ENCODE peak calls at places on chromosomes 3 and 15, in ten cellular contexts. J is body of pancreas, V is cardiac fibroblast, I is GM23248, G is psoas muscle, P is NB4, M is colonic mucosa, F is BJ, H is IMR-90, S is Panc1. U is an unnamed sample.
A peak's percentile ranks its signal among the peaks of the same experiment; 100 is the strongest.

GRCh38 chr3:125435231-125435630 is 60.1 kb upstream of the ZNF148 start:
- DNase-seq in J (no peak), V (no peak), I (peak; percentile 14), G (no peak), P (no peak), M (no peak), F (no peak), H (no peak), S (no peak), U (no peak)

GRCh38 chr15:44261007-44261706 is 27.4 kb upstream of the GOLM2 start:
- DNase-seq in J (no peak), V (no peak), I (no peak), G (no peak), P (no peak), M (no peak), F (no peak), H (no peak), S (no peak), U (no peak)

GRCh38 chr3:96354742-96355141 is 459.7 kb upstream of the EPHA6 start:
- DNase-seq in J (no peak), V (no peak), I (no peak), G (no peak), P (no peak), M (no peak), F (no peak), H (no peak), S (no peak), U (no peak)

GRCh38 chr15:48962662-48963523 is 826 bp downstream of the SHC4 start:
- DNase-seq in J (peak; percentile 37), V (peak; percentile 56), I (peak; percentile 83), G (peak; percentile 52), P (peak; percentile 18), M (no peak), F (no peak), H (peak; percentile 61), S (no peak), U (no peak)

GRCh38 chr15:86611392-86612040 is 531.8 kb downstream of the AGBL1 start:
- DNase-seq in J (no peak), V (peak; percentile 2), I (no peak), G (no peak), P (peak; percentile 49), M (no peak), F (no peak), H (no peak), S (peak; percentile 71), U (no peak)

GRCh38 chr15:84552896-84553295 is 47.9 kb upstream of the ZSCAN2 start:
- DNase-seq in J (no peak), V (no peak), I (peak; percentile 79), G (no peak), P (no peak), M (no peak), F (no peak), H (peak; percentile 50), S (no peak), U (no peak)

GRCh38 chr3:100040846-100041245 is 73.5 kb downstream of the FILIP1L start:
- DNase-seq in J (no peak), V (peak; percentile 83), I (peak; percentile 80), G (no peak), P (no peak), M (no peak), F (no peak), H (peak; percentile 80), S (no peak), U (no peak)

GRCh38 chr3:17974206-17974841 is 231.9 kb upstream of the TBC1D5 start:
- DNase-seq in J (no peak), V (peak; percentile 9), I (peak; percentile 12), G (no peak), P (peak; percentile 54), M (no peak), F (no peak), H (peak; percentile 1), S (no peak), U (no peak)

GRCh38 chr3:193165431-193166120 is 75.4 kb upstream of the PLAAT1 start:
- DNase-seq in J (no peak), V (no peak), I (no peak), G (no peak), P (no peak), M (no peak), F (no peak), H (no peak), S (no peak), U (no peak)

GRCh38 chr15:40796041-40796440 is 10.8 kb upstream of the ZFYVE19 start:
- DNase-seq in J (no peak), V (no peak), I (no peak), G (no peak), P (no peak), M (no peak), F (no peak), H (no peak), S (no peak), U (no peak)

GRCh38 chr15:63839717-63840116 is 6.0 kb upstream of the HERC1 start:
- DNase-seq in J (no peak), V (no peak), I (no peak), G (no peak), P (no peak), M (no peak), F (no peak), H (no peak), S (no peak), U (no peak)

GRCh38 chr3:132587401-132587800 is 9.7 kb upstream of the ACKR4 start:
- DNase-seq in J (no peak), V (no peak), I (peak; percentile 53), G (no peak), P (no peak), M (no peak), F (no peak), H (no peak), S (no peak), U (no peak)

GRCh38 chr3:57228734-57229505 is 1.4 kb downstream of the APPL1 start:
- DNase-seq in J (no peak), V (peak; percentile 54), I (peak; percentile 89), G (no peak), P (peak; percentile 73), M (peak; percentile 28), F (no peak), H (peak; percentile 82), S (no peak), U (no peak)

GRCh38 chr15:99213187-99213811 is 36.1 kb downstream of the TTC23 start:
- DNase-seq in J (peak; percentile 73), V (peak; percentile 82), I (peak; percentile 85), G (peak; percentile 81), P (peak; percentile 64), M (peak; percentile 82), F (peak; percentile 5), H (peak; percentile 67), S (peak; percentile 51), U (peak; percentile 32)

GRCh38 chr15:96353931-96354730 is 23.6 kb downstream of the NR2F2 start:
- DNase-seq in J (no peak), V (peak; percentile 72), I (peak; percentile 71), G (peak; percentile 70), P (peak; percentile 94), M (no peak), F (no peak), H (peak; percentile 60), S (no peak), U (no peak)

GRCh38 chr3:48460517-48460902 is 14.0 kb downstream of the ATRIP start:
- DNase-seq in J (no peak), V (no peak), I (no peak), G (no peak), P (no peak), M (no peak), F (no peak), H (no peak), S (no peak), U (no peak)
- H3K4me3 ChIP-seq in J (no peak overlapping the region), V (no peak overlapping the region), I (no peak overlapping the region), G (no peak overlapping the region), P (no peak overlapping the region), M (no peak overlapping the region), F (no peak overlapping the region), H (no peak overlapping the region), S (no peak overlapping the region), U (no peak overlapping the region)

GRCh38 chr3:179658584-179658983 is 5.7 kb downstream of the USP13 start:
- DNase-seq in J (no peak), V (no peak), I (no peak), G (no peak), P (no peak), M (no peak), F (no peak), H (no peak), S (no peak), U (no peak)

GRCh38 chr3:179652467-179653105 is at the start of gene USP13:
- DNase-seq in J (peak; percentile 73), V (peak; percentile 83), I (peak; percentile 87), G (peak; percentile 69), P (peak; percentile 82), M (peak; percentile 55), F (no peak), H (peak; percentile 83), S (no peak), U (peak; percentile 66)

GRCh38 chr3:179653777-179654117 is 907 bp downstream of the USP13 start:
- DNase-seq in J (peak; percentile 16), V (no peak), I (no peak), G (no peak), P (no peak), M (no peak), F (no peak), H (no peak), S (no peak), U (no peak)

GRCh38 chr3:179653106-179653776 is 401 bp downstream of the USP13 start:
- DNase-seq in J (peak; percentile 73), V (peak; percentile 87), I (peak; percentile 92), G (peak; percentile 78), P (peak; percentile 87), M (peak; percentile 73), F (peak; percentile 31), H (peak; percentile 82), S (no peak), U (peak; percentile 12)

GRCh38 chr3:179655236-179655635 is 2.4 kb downstream of the USP13 start:
- DNase-seq in J (no peak), V (no peak), I (no peak), G (no peak), P (no peak), M (no peak), F (no peak), H (no peak), S (no peak), U (no peak)
- H3K4me3 ChIP-seq in J (no peak overlapping the region), V (no peak overlapping the region), I (no peak overlapping the region), G (peak overlapping the region; percentile 91), P (no peak overlapping the region), M (no peak overlapping the region), F (no peak overlapping the region), H (no peak overlapping the region), S (no peak overlapping the region), U (no peak overlapping the region)

DNA sequence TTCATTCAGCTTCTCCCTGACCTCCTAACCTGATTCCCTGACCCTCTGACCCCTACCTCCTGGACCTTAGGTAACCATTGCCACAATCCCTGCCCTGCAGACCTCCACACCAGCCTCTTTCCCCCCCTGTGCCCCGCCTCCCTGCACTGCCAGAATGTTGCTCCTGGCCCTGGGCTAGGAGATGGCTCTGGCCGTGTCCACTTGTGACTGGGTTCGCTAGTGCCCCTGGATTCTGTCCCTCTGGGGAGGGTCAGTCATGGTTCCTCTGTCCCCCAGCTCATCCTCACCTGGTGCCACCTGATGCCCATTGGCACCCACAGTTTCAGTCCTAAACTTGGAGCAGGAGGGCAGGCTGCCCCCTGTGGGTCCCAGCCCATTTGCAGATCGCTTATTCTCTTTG is 56.2 kb upstream of the PRR23E start:
- DNase-seq in J (no peak), V (no peak), I (no peak), G (no peak), P (no peak), M (no peak), F (no peak), H (no peak), S (no peak), U (no peak)
- H3K4me3 ChIP-seq in J (no peak overlapping the region), V (no peak overlapping the region), I (no peak overlapping the region), G (no peak overlapping the region), P (no peak overlapping the region), M (no peak overlapping the region), F (no peak overlapping the region), H (no peak overlapping the region), S (no peak overlapping the region), U (no peak overlapping the region)

GRCh38 chr15:78064544-78064943 is 13.0 kb downstream of the TBC1D2B start:
- DNase-seq in J (no peak), V (peak; percentile 90), I (peak; percentile 72), G (no peak), P (no peak), M (no peak), F (no peak), H (peak; percentile 51), S (no peak), U (no peak)
- H3K4me3 ChIP-seq in J (no peak overlapping the region), V (no peak overlapping the region), I (peak overlapping the region; percentile 56), G (no peak overlapping the region), P (peak overlapping the region; percentile 14), M (no peak overlapping the region), F (no peak overlapping the region), H (no peak overlapping the region), S (no peak overlapping the region), U (no peak overlapping the region)

U was measured in HCT116.